ENCODE peak calls at places on chromosomes 11 and 22, in ten cellular contexts. I is fibroblast of villous mesenchyme, T is tibial artery, L is MM.1S, N is astrocyte of the spinal cord, K is dorsolateral prefrontal cortex, E is stomach, H is neural progenitor cell, U is body of pancreas, A is adrenal gland. V is an unnamed sample.
A peak's percentile ranks its signal among the peaks of the same experiment; 100 is the strongest.

GRCh38 chr11:69878144-69878883 is 59.1 kb upstream of the FGF3 start:
- DNase-seq in L (no peak), T (no peak), N (no peak), K (peak; percentile 9), A (no peak), I (no peak), H (no peak), E (no peak), U (peak; percentile 6), V (no peak)

GRCh38 chr11:104772806-104773241 is 125.4 kb downstream of the CASP12 start:
- DNase-seq in T (no peak), U (no peak), H (no peak), A (no peak), E (no peak), L (no peak), N (peak; percentile 84), K (no peak), I (peak; percentile 88), V (no peak)

GRCh38 chr22:24426859-24427499 is 420 bp upstream of the ADORA2A start:
- DNase-seq in I (no peak), L (no peak), A (no peak), E (no peak), K (no peak), T (no peak), U (no peak), H (no peak), N (no peak), V (no peak)

GRCh38 chr11:10155793-10156490 is 138.1 kb downstream of the SBF2 start:
- DNase-seq in E (no peak), U (peak; percentile 28), A (no peak), N (no peak), T (no peak), H (no peak), I (no peak), L (no peak), K (no peak), V (no peak)

GRCh38 chr11:126744699-126745098 is 255.9 kb downstream of the KIRREL3 start:
- DNase-seq in T (no peak), E (no peak), N (no peak), H (no peak), U (no peak), L (no peak), I (no peak), K (no peak), A (no peak), V (no peak)

GRCh38 chr11:102389253-102389652 is 42.2 kb downstream of the BIRC2 start:
- DNase-seq in I (no peak), E (no peak), T (no peak), L (no peak), A (no peak), U (no peak), H (no peak), K (no peak), N (no peak), V (no peak)

GRCh38 chr11:45654741-45655283 is 10.6 kb downstream of the CHST1 start:
- DNase-seq in N (no peak), K (no peak), U (no peak), I (no peak), T (no peak), A (no peak), H (no peak), L (no peak), E (no peak), V (no peak)

GRCh38 chr11:62353841-62354240 is 16.6 kb downstream of the ASRGL1 start:
- DNase-seq in H (no peak), E (peak; percentile 41), U (peak; percentile 25), L (no peak), A (no peak), I (no peak), N (no peak), K (no peak), T (no peak), V (no peak)

GRCh38 chr11:95545116-95545875 is 244.3 kb downstream of the FAM76B start:
- DNase-seq in A (no peak), E (no peak), T (no peak), K (no peak), L (no peak), H (no peak), U (no peak), N (no peak), I (no peak), V (no peak)

GRCh38 chr22:19149047-19149883 is 827 bp downstream of the GSC2 start:
- DNase-seq in L (no peak), A (no peak), T (no peak), U (no peak), N (no peak), K (no peak), E (no peak), H (peak; percentile 67), I (no peak), V (no peak)

GRCh38 chr22:47294222-47294532 is 531.7 kb downstream of the TBC1D22A start:
- DNase-seq in L (no peak), H (no peak), N (peak; percentile 76), K (no peak), E (peak; percentile 25), U (no peak), A (peak; percentile 14), I (peak; percentile 45), T (peak; percentile 35), V (no peak)

GRCh38 chr11:34065505-34066203 is 14.1 kb downstream of the CAPRIN1 start:
- DNase-seq in H (no peak), N (peak; percentile 35), K (no peak), E (no peak), U (no peak), L (no peak), T (no peak), A (no peak), I (peak; percentile 28), V (no peak)
- H3K4me3 ChIP-seq in H (no peak overlapping the region), N (no peak overlapping the region), K (no peak overlapping the region), E (no peak overlapping the region), U (no peak overlapping the region), L (no peak overlapping the region), T (no peak overlapping the region), A (no peak overlapping the region), I (no peak overlapping the region), V (no peak overlapping the region)

DNA sequence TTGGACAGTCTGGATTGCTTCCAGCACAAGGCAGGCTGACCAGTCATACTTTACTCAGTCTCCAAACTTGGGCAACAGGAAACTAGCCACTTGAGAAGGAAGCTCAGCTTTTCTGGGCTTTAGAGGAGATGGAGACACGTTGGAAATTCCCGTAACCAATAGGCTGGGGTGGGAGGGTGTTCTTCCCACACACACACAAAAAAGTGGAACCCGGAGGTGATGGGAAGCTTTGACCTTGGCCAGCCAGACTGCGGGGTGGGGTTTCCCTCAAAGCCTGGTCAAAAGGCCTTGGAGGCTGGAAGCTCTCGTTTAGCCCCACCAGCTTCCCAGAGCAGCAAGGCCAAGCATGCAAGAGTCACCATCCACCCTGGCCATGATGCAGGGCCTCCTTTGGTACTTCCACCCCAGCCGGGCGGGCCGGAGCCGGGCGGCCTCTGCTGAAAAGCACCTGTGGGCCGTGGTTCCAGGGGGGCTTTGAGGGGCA is 126.2 kb downstream of the BCR start:
- DNase-seq in E (no peak), I (peak; percentile 69), N (peak; percentile 30), A (peak; percentile 45), U (no peak), T (peak; percentile 31), H (no peak), L (no peak), K (peak; percentile 30), V (no peak)
- TF ChIP-seq CTCF in E (no peak), I (no peak), N (no peak), A (no peak), U (no peak), T (no peak), H (no peak), L (no peak), K (no peak), V (no peak)

GRCh38 chr11:34240150-34240494 is 117.7 kb downstream of the ABTB2 start:
- DNase-seq in A (no peak), I (no peak), L (no peak), T (no peak), N (no peak), U (no peak), K (no peak), H (no peak), E (no peak), V (peak; percentile 48)

GRCh38 chr11:34243620-34244493 is 114.0 kb downstream of the ABTB2 start:
- DNase-seq in H (no peak), U (peak; percentile 71), L (peak; percentile 91), K (no peak), N (peak; percentile 68), T (no peak), I (peak; percentile 87), E (peak; percentile 56), A (peak; percentile 60), V (peak; percentile 76)

GRCh38 chr11:34242037-34242625 is 115.7 kb downstream of the ABTB2 start:
- DNase-seq in H (no peak), A (no peak), K (no peak), E (no peak), L (no peak), T (no peak), N (no peak), I (peak; percentile 78), U (no peak), V (peak; percentile 56)

GRCh38 chr11:34249439-34250073 is 108.3 kb downstream of the ABTB2 start:
- DNase-seq in N (no peak), T (no peak), E (no peak), A (no peak), K (no peak), I (no peak), L (no peak), H (no peak), U (no peak), V (no peak)

GRCh38 chr11:34245043-34245442 is 112.8 kb downstream of the ABTB2 start:
- DNase-seq in T (no peak), A (no peak), U (no peak), L (no peak), I (no peak), H (no peak), K (no peak), N (no peak), E (no peak), V (no peak)
- H3K4me3 ChIP-seq in T (no peak overlapping the region), A (no peak overlapping the region), U (no peak overlapping the region), L (no peak overlapping the region), I (no peak overlapping the region), H (no peak overlapping the region), K (no peak overlapping the region), N (no peak overlapping the region), E (no peak overlapping the region), V (no peak overlapping the region)

GRCh38 chr11:12187399-12187798 is 77.0 kb downstream of the MICAL2 start:
- DNase-seq in N (peak; percentile 50), K (no peak), T (no peak), H (peak; percentile 28), I (no peak), A (no peak), E (no peak), U (no peak), L (no peak), V (no peak)

GRCh38 chr11:12185106-12185690 is 74.8 kb downstream of the MICAL2 start:
- DNase-seq in N (no peak), T (no peak), I (no peak), E (no peak), A (no peak), L (no peak), U (no peak), H (no peak), K (no peak), V (no peak)

GRCh38 chr11:12186683-12187082 is 76.3 kb downstream of the MICAL2 start:
- DNase-seq in N (no peak), A (no peak), H (no peak), T (no peak), L (no peak), I (no peak), U (no peak), K (no peak), E (no peak), V (no peak)

GRCh38 chr11:12184696-12185095 is 74.3 kb downstream of the MICAL2 start:
- DNase-seq in U (no peak), A (no peak), K (no peak), H (no peak), E (no peak), I (no peak), L (no peak), N (peak; percentile 41), T (no peak), V (no peak)

GRCh38 chr11:12185914-12186313 is 75.5 kb downstream of the MICAL2 start:
- DNase-seq in U (no peak), L (no peak), E (no peak), H (peak; percentile 59), I (peak; percentile 90), K (no peak), A (no peak), T (no peak), N (peak; percentile 70), V (no peak)
- TF ChIP-seq CTCF in U (no peak), L (no peak), E (no peak), H (no peak), I (peak; percentile 31), K (no peak), A (no peak), T (peak; percentile 7), N (no peak), V (no peak)

V was measured in GM06990.